ENCODE peak calls at places on chromosomes 16 and 17, in seven cellular contexts. A is Peyer's patch, O is MM.1S, W is PC-9, B is adrenal gland, M is IMR-90, Q is RWPE1. H is an unnamed sample.

GRCh38 chr17:44655983-44656700 is at the start of gene MEIOC:
- DNase-seq in A (no peak), O (no peak), W (no peak), B (no peak), M (peak; percentile 6), Q (peak; percentile 55), H (peak; percentile 84)

GRCh38 chr17:13931111-13931526 is 138.2 kb upstream of the COX10 start:
- DNase-seq in A (peak; percentile 35), O (no peak), W (no peak), B (peak; percentile 32), M (peak; percentile 19), Q (no peak), H (no peak)

GRCh38 chr17:52604105-52604504 is 445.6 kb upstream of the CA10 start:
- DNase-seq in A (no peak), O (no peak), W (no peak), B (no peak), M (no peak), Q (no peak), H (no peak)

GRCh38 chr17:48037036-48037881 is at the start of gene COPZ2:
- DNase-seq in A (peak; percentile 74), O (peak; percentile 49), W (no peak), B (peak; percentile 79), M (peak; percentile 44), Q (no peak), H (peak; percentile 93)

GRCh38 chr16:51276335-51276734 is 125.3 kb upstream of the SALL1 start:
- DNase-seq in A (no peak), O (no peak), W (no peak), B (no peak), M (no peak), Q (peak; percentile 7), H (no peak)

GRCh38 chr17:29215174-29215573 is 31.5 kb upstream of the CRYBA1 start:
- DNase-seq in A (no peak), O (no peak), W (no peak), B (no peak), M (no peak), Q (no peak), H (no peak)

GRCh38 chr17:30589431-30589830 is 112.2 kb downstream of the GOSR1 start:
- DNase-seq in A (no peak), O (no peak), W (no peak), B (no peak), M (no peak), Q (no peak), H (no peak)

GRCh38 chr17:72173475-72174116 is 52.8 kb downstream of the SOX9 start:
- DNase-seq in A (no peak), O (no peak), W (no peak), B (no peak), M (peak; percentile 31), Q (no peak), H (no peak)

GRCh38 chr16:81737885-81738536 is 41.1 kb upstream of the PLCG2 start:
- DNase-seq in A (peak; percentile 91), O (peak; percentile 64), W (peak; percentile 91), B (peak; percentile 84), M (peak; percentile 60), Q (peak; percentile 94), H (peak; percentile 93)

GRCh38 chr17:75260679-75261335 is 599 bp downstream of the GGA3 start:
- DNase-seq in A (no peak), O (no peak), W (no peak), B (no peak), M (peak; percentile 24), Q (no peak), H (peak; percentile 78)

GRCh38 chr17:44546711-44547606 is 10.3 kb upstream of the FZD2 start:
- DNase-seq in A (no peak), O (no peak), W (no peak), B (no peak), M (peak; percentile 73), Q (peak; percentile 76), H (peak; percentile 92)

GRCh38 chr17:42676424-42677011 is at the start of gene PLEKHH3:
- DNase-seq in A (no peak), O (peak; percentile 9), W (no peak), B (no peak), M (no peak), Q (no peak), H (no peak)

GRCh38 chr17:77257596-77258458 is 117.1 kb downstream of the SEC14L1 start:
- DNase-seq in A (no peak), O (no peak), W (no peak), B (no peak), M (no peak), Q (no peak), H (no peak)

GRCh38 chr16:59665618-59666220 is 931.6 kb upstream of the GOT2 start:
- DNase-seq in A (no peak), O (no peak), W (no peak), B (no peak), M (no peak), Q (no peak), H (no peak)

GRCh38 chr17:76277300-76278267 is 12.4 kb downstream of the UBALD2 start:
- DNase-seq in A (no peak), O (no peak), W (no peak), B (no peak), M (no peak), Q (no peak), H (peak; percentile 71)

GRCh38 chr16:47139561-47140185 is 4.1 kb downstream of the NETO2 start:
- DNase-seq in A (no peak), O (no peak), W (no peak), B (no peak), M (peak; percentile 13), Q (peak; percentile 13), H (no peak)

GRCh38 chr17:72411124-72411563 is 290.3 kb downstream of the SOX9 start:
- DNase-seq in A (no peak), O (no peak), W (peak; percentile 81), B (no peak), M (no peak), Q (peak; percentile 83), H (no peak)

GRCh38 chr17:78159575-78160158 is 8.7 kb upstream of the SYNGR2 start:
- DNase-seq in A (no peak), O (no peak), W (no peak), B (no peak), M (peak; percentile 89), Q (peak; percentile 83), H (peak; percentile 77)

GRCh38 chr17:8430966-8431365 is 4.7 kb upstream of the NDEL1 start:
- DNase-seq in A (no peak), O (no peak), W (no peak), B (peak; percentile 81), M (peak; percentile 22), Q (peak; percentile 16), H (peak; percentile 91)

GRCh38 chr16:80317132-80318098 is 223.4 kb upstream of the DYNLRB2 start:
- DNase-seq in A (no peak), O (no peak), W (no peak), B (no peak), M (peak; percentile 20), Q (no peak), H (no peak)

GRCh38 chr17:83159204-83160049 is 80.0 kb downstream of the METRNL start:
- DNase-seq in A (no peak), O (no peak), W (no peak), B (no peak), M (no peak), Q (no peak), H (no peak)

GRCh38 chr17:83162035-83162745 is 82.8 kb downstream of the METRNL start:
- DNase-seq in A (no peak), O (no peak), W (no peak), B (no peak), M (no peak), Q (no peak), H (no peak)

GRCh38 chr17:83160443-83161297 is 81.3 kb downstream of the METRNL start:
- DNase-seq in A (no peak), O (no peak), W (no peak), B (no peak), M (no peak), Q (no peak), H (no peak)

GRCh38 chr17:83156408-83156807 is 77.0 kb downstream of the METRNL start:
- DNase-seq in A (no peak), O (no peak), W (no peak), B (no peak), M (no peak), Q (no peak), H (no peak)

DNA sequence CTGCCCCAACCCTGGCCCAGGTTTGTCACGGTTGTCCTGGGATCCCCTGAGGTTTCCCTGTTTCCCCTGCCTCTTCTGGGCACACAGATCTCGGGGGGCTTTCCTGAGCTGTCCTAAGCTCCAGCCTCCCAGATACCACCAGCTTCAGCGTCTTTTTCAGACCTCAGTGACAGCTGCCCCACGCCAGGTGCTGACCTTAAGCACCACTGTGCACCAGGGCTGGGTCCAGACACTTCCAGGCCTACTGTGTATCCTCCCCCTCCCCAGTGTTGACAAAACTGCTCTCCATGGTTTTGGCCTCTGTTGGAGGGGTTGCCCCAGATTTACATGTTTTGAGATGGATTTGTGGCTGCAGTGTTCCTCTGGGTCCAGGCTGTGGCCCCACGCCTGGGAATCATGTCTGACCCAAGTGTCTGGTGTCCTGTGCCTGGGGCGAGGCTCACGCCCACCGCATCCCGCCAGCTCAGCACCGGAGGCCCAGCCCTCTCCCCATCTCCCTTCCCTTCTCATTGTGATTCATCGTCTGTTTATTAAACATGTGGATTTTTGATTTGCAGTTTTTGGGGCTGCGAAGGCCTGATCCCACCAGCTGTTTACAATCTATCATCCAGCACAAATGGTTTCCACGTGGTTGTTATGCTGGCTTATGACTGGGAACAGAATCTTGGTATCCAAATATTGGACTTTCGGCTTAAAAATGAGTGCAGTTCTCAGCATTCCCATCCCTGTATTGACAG is 82.1 kb downstream of the METRNL start:
- DNase-seq in A (no peak), O (no peak), W (no peak), B (no peak), M (peak; percentile 92), Q (no peak), H (no peak)
- H3K27ac ChIP-seq in A (no peak overlapping the region), O (no peak overlapping the region), W (no peak overlapping the region), B (no peak overlapping the region), M (no peak overlapping the region), Q (no peak overlapping the region), H (no peak overlapping the region)

DNA sequence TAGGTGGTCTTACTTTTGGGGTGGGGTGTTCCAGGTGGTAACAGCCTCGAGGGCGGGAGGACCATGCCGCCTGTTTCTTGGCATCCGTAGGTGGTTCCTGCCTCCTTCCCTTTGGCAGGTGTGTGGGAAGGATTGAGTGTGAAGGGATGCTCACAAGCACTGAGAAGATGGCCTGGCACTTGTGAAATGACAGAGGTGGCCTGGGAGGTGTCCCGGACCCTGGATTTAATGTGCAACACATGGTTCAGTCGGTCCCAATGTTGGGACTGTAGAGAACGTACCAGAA is 165.8 kb upstream of the FOXF1 start:
- DNase-seq in A (no peak), O (no peak), W (no peak), B (no peak), M (no peak), Q (no peak), H (no peak)
- TF ChIP-seq CTCF in A (no peak), O (no peak), W (no peak), B (no peak), M (no peak), Q (no peak), H (no peak)

GRCh38 chr17:17846645-17847044 is 9.9 kb upstream of the SREBF1 start:
- DNase-seq in A (no peak), O (no peak), W (no peak), B (no peak), M (no peak), Q (no peak), H (peak; percentile 34)
- H3K27ac ChIP-seq in A (no peak overlapping the region), O (no peak overlapping the region), W (no peak overlapping the region), B (no peak overlapping the region), M (no peak overlapping the region), Q (peak overlapping the region; percentile 100), H (no peak overlapping the region)

DNA sequence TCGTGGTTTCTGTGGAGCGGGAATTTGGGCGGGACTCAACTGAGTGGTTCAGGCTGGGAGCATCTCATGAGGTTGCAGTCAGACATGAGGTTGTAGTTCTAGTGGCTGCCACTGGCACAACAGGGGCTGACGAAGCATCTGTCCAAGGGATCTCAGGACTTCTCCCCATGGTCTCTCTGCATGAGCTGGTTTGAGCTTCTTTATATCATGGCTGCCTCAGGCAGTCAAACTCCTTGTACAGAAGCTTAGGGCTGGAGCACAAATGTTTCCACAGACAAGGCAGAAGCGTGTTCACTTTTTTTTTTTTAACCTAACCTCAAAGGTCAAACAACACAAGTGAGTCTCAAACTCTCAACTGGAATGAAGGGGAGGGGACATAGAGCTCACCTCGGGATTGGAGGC is 243.3 kb downstream of the MSI2 start:
- DNase-seq in A (no peak), O (no peak), W (no peak), B (no peak), M (no peak), Q (no peak), H (peak; percentile 69)
- TF ChIP-seq CTCF in A (no peak), O (no peak), W (no peak), B (no peak), M (no peak), Q (no peak), H (no peak)